ENCODE peak calls at places on chromosome 20, in seven cellular contexts. N, G, V, A, Y, D and B are unnamed samples.

GRCh38 chr20:59745716-59746115 is 141.4 kb downstream of the PHACTR3 start:
- DNase-seq in N (no peak), G (no peak), V (no peak), A (no peak), Y (no peak), D (no peak), B (no peak)

GRCh38 chr20:40090236-40090635 is 598.8 kb downstream of the MAFB start:
- DNase-seq in N (no peak), G (peak), V (no peak), A (no peak), Y (no peak), D (no peak), B (no peak)

GRCh38 chr20:43937586-43937985 is 22.9 kb downstream of the TOX2 start:
- DNase-seq in N (no peak), G (no peak), V (no peak), A (no peak), Y (no peak), D (no peak), B (no peak)

GRCh38 chr20:47568019-47568418 is 66.3 kb downstream of the NCOA3 start:
- DNase-seq in N (peak), G (peak), V (peak), A (peak), Y (no peak), D (no peak), B (no peak)

GRCh38 chr20:59047938-59048680 is 5.5 kb upstream of the PRELID3B start:
- DNase-seq in N (no peak), G (peak), V (no peak), A (no peak), Y (no peak), D (no peak), B (no peak)

GRCh38 chr20:3729811-3730550 is 2.5 kb upstream of the HSPA12B start:
- DNase-seq in N (no peak), G (no peak), V (no peak), A (no peak), Y (no peak), D (no peak), B (no peak)

GRCh38 chr20:45833030-45833882 is at the start of gene SNX21:
- DNase-seq in N (peak), G (peak), V (no peak), A (peak), Y (peak), D (peak), B (no peak)

GRCh38 chr20:44644384-44645131 is 6.9 kb downstream of the ADA start:
- DNase-seq in N (no peak), G (peak), V (no peak), A (no peak), Y (no peak), D (peak), B (no peak)

GRCh38 chr20:38293490-38294333 is 10.2 kb upstream of the BPI start:
- DNase-seq in N (no peak), G (no peak), V (no peak), A (no peak), Y (no peak), D (no peak), B (no peak)

GRCh38 chr20:57892471-57892870 is 182.7 kb upstream of the PMEPA1 start:
- DNase-seq in N (no peak), G (no peak), V (no peak), A (no peak), Y (no peak), D (no peak), B (no peak)

GRCh38 chr20:36768768-36769430 is 4.7 kb downstream of the DSN1 start:
- DNase-seq in N (no peak), G (peak), V (no peak), A (no peak), Y (no peak), D (no peak), B (no peak)